ENCODE peak calls at places on chromosome 13, in six cellular contexts. K, R, P, Y, L and C are unnamed samples.

GRCh38 chr13:100721885-100722512 is 47.4 kb upstream of the TMTC4 start:
- DNase-seq in P (peak; percentile 31), L (no peak), R (peak; percentile 78), Y (peak; percentile 44), K (peak; percentile 59), C (peak; percentile 33)

GRCh38 chr13:62799038-62799535 is 1383.4 kb upstream of the PCDH20 start:
- DNase-seq in P (no peak), K (no peak), R (no peak), Y (no peak), L (no peak), C (no peak)

GRCh38 chr13:111904166-111904565 is 162.8 kb upstream of the SOX1 start:
- DNase-seq in K (no peak), L (no peak), R (peak; percentile 2), Y (no peak), P (no peak), C (no peak)

GRCh38 chr13:51804295-51805172 is 571 bp upstream of the DHRS12 start:
- DNase-seq in K (no peak), P (no peak), R (peak; percentile 59), Y (no peak), L (no peak), C (no peak)

GRCh38 chr13:28550721-28551497 is 56.0 kb upstream of the FLT1 start:
- DNase-seq in R (no peak), K (no peak), L (no peak), Y (no peak), P (no peak), C (no peak)

GRCh38 chr13:80379245-80379644 is 38.3 kb upstream of the SPRY2 start:
- DNase-seq in K (no peak), R (no peak), P (no peak), Y (peak; percentile 43), L (no peak), C (no peak)

GRCh38 chr13:79522583-79522982 is 41.6 kb downstream of the NDFIP2 start:
- DNase-seq in Y (peak; percentile 51), R (no peak), L (no peak), P (no peak), K (no peak), C (no peak)

GRCh38 chr13:66888698-66889097 is 341.4 kb downstream of the PCDH9 start:
- DNase-seq in L (no peak), P (no peak), Y (no peak), R (no peak), K (no peak), C (no peak)

GRCh38 chr13:100203696-100204367 is 114.9 kb downstream of the PCCA start:
- DNase-seq in R (no peak), Y (peak; percentile 63), L (no peak), P (no peak), K (no peak), C (no peak)

GRCh38 chr13:100565291-100565690 is 23.3 kb downstream of the GGACT start:
- DNase-seq in R (no peak), P (no peak), K (no peak), L (no peak), Y (no peak), C (no peak)

GRCh38 chr13:93183302-93183701 is 43.3 kb upstream of the GPC6 start:
- DNase-seq in P (no peak), L (no peak), K (no peak), Y (no peak), R (no peak), C (no peak)

GRCh38 chr13:25085125-25085742 is 10.7 kb upstream of the PABPC3 start:
- DNase-seq in P (peak; percentile 3), K (peak; percentile 7), Y (peak; percentile 35), L (no peak), R (peak; percentile 83), C (peak; percentile 2)

GRCh38 chr13:110368408-110368807 is 61.3 kb downstream of the COL4A2 start:
- DNase-seq in R (no peak), L (no peak), K (no peak), Y (no peak), P (no peak), C (no peak)

GRCh38 chr13:46745062-46745461 is 51.9 kb downstream of the ESD start:
- DNase-seq in Y (no peak), L (no peak), K (no peak), R (no peak), P (no peak), C (no peak)

GRCh38 chr13:34502011-34502410 is 440.1 kb upstream of the NBEA start:
- DNase-seq in Y (no peak), K (no peak), P (no peak), R (no peak), L (no peak), C (no peak)

GRCh38 chr13:45833242-45833641 is 18.3 kb downstream of the SIAH3 start:
- DNase-seq in P (no peak), L (no peak), R (no peak), K (no peak), Y (peak; percentile 9), C (no peak)

GRCh38 chr13:61128850-61129645 is 286.6 kb downstream of the PCDH20 start:
- DNase-seq in K (no peak), Y (no peak), L (no peak), R (no peak), P (peak; percentile 36), C (no peak)

GRCh38 chr13:113981201-113981605 is 7.3 kb upstream of the C13orf46 start:
- DNase-seq in R (no peak), K (no peak), Y (no peak), P (no peak), L (no peak), C (no peak)

GRCh38 chr13:95341441-95341840 is 40.2 kb upstream of the ABCC4 start:
- DNase-seq in R (no peak), P (no peak), Y (peak; percentile 80), K (no peak), L (no peak), C (no peak)

GRCh38 chr13:113023217-113023597 is 54.2 kb downstream of the MCF2L start:
- DNase-seq in P (no peak), K (no peak), L (no peak), Y (no peak), R (no peak), C (no peak)

GRCh38 chr13:50511877-50512332 is 331.6 kb downstream of the DLEU7 start:
- DNase-seq in P (no peak), Y (no peak), L (no peak), R (no peak), K (no peak), C (no peak)

GRCh38 chr13:96632536-96633320 is 361.5 kb downstream of the OXGR1 start:
- DNase-seq in R (no peak), Y (no peak), K (no peak), P (no peak), L (no peak), C (no peak)

GRCh38 chr13:43473437-43473836 is 313.3 kb downstream of the ENOX1 start:
- DNase-seq in R (no peak), Y (no peak), P (no peak), K (no peak), L (no peak), C (no peak)

GRCh38 chr13:44797685-44798084 is 191.6 kb downstream of the NUFIP1 start:
- DNase-seq in Y (no peak), R (no peak), K (no peak), L (no peak), P (no peak), C (no peak)

GRCh38 chr13:51928231-51928630 is 66.5 kb downstream of the CCDC70 start:
- DNase-seq in K (no peak), P (peak; percentile 29), Y (no peak), R (no peak), L (no peak), C (no peak)

GRCh38 chr13:30715837-30716236 is 19.5 kb upstream of the ALOX5AP start:
- DNase-seq in P (no peak), R (no peak), Y (peak; percentile 26), K (no peak), L (no peak), C (no peak)

GRCh38 chr13:29595380-29596063 is at the start of gene SLC7A1:
- DNase-seq in R (peak; percentile 67), L (peak; percentile 69), Y (peak; percentile 84), K (peak; percentile 84), P (peak; percentile 65), C (no peak)

GRCh38 chr13:78881746-78882145 is 222.8 kb upstream of the OBI1 start:
- DNase-seq in K (no peak), P (peak; percentile 64), R (no peak), Y (no peak), L (no peak), C (no peak)

GRCh38 chr13:78317030-78317429 is 286.3 kb downstream of the POU4F1 start:
- DNase-seq in Y (no peak), L (no peak), K (no peak), R (no peak), P (no peak), C (peak; percentile 1)

GRCh38 chr13:110503037-110503901 is 58.3 kb downstream of the RAB20 start:
- DNase-seq in K (no peak), L (no peak), P (no peak), R (no peak), Y (peak; percentile 36), C (no peak)

GRCh38 chr13:46106839-46107371 is 2.1 kb upstream of the CPB2 start:
- DNase-seq in Y (no peak), L (no peak), P (no peak), K (no peak), R (no peak), C (no peak)

GRCh38 chr13:20033486-20033885 is 75.0 kb downstream of the ZMYM2 start:
- DNase-seq in L (no peak), P (no peak), R (no peak), K (no peak), Y (no peak), C (no peak)

GRCh38 chr13:30142502-30143211 is 164.7 kb downstream of the KATNAL1 start:
- DNase-seq in K (no peak), P (no peak), R (no peak), Y (peak; percentile 100), L (no peak), C (no peak)

GRCh38 chr13:42039946-42040729 is 8.3 kb upstream of the DGKH start:
- DNase-seq in Y (peak; percentile 84), K (peak; percentile 77), R (peak; percentile 89), P (peak; percentile 42), L (peak; percentile 72), C (no peak)

GRCh38 chr13:113907637-113908617 is 44.1 kb upstream of the GAS6 start:
- DNase-seq in L (no peak), R (no peak), P (no peak), Y (peak; percentile 91), K (no peak), C (no peak)

GRCh38 chr13:80132741-80133601 is 208.0 kb downstream of the SPRY2 start:
- DNase-seq in K (no peak), P (no peak), Y (peak; percentile 38), R (peak; percentile 70), L (no peak), C (no peak)

GRCh38 chr13:102721800-102722231 is 27.0 kb upstream of the METTL21C start:
- DNase-seq in R (peak; percentile 76), K (no peak), P (no peak), Y (peak; percentile 97), L (no peak), C (no peak)

GRCh38 chr13:41960700-41961697 is at the start of gene VWA8:
- DNase-seq in L (peak; percentile 38), P (peak; percentile 8), K (peak; percentile 83), R (peak; percentile 85), Y (peak; percentile 80), C (no peak)

GRCh38 chr13:29749401-29750177 is 100.8 kb downstream of the UBL3 start:
- DNase-seq in R (no peak), L (no peak), Y (peak; percentile 12), K (no peak), P (no peak), C (no peak)